ENCODE peak calls at places on chromosomes 3 and 15, in seven cellular contexts. One of them, this sample, is unnamed.

GRCh38 chr15:88341653-88342052 is 85.1 kb upstream of the NTRK3 start:
- DNase-seq in ACHN: no peak
- DNase-seq in activated gamma-delta T cell treated with Interleukin-2 at 50 U/mL for 16 hours: no peak
- DNase-seq in skeletal muscle cell: no peak
- DNase-seq in cardiac fibroblast: no peak
- DNase-seq in Calu3: no peak
- DNase-seq in T-helper 1 cell: no peak
- DNase-seq in this sample: no peak

GRCh38 chr3:195059006-195059350 is 212.0 kb downstream of the XXYLT1 start:
- DNase-seq in ACHN: no peak
- DNase-seq in activated gamma-delta T cell treated with Interleukin-2 at 50 U/mL for 16 hours: no peak
- DNase-seq in skeletal muscle cell: no peak
- DNase-seq in cardiac fibroblast: no peak
- DNase-seq in Calu3: no peak
- DNase-seq in T-helper 1 cell: no peak
- DNase-seq in this sample: no peak

GRCh38 chr3:120764206-120764605 is 21.7 kb downstream of the GTF2E1 start:
- DNase-seq in ACHN: no peak
- DNase-seq in activated gamma-delta T cell treated with Interleukin-2 at 50 U/mL for 16 hours: no peak
- DNase-seq in skeletal muscle cell: no peak
- DNase-seq in cardiac fibroblast: no peak
- DNase-seq in Calu3: no peak
- DNase-seq in T-helper 1 cell: no peak
- DNase-seq in this sample: no peak

GRCh38 chr15:85625856-85626255 is 168.9 kb downstream of the KLHL25 start:
- DNase-seq in ACHN: no peak
- DNase-seq in activated gamma-delta T cell treated with Interleukin-2 at 50 U/mL for 16 hours: peak
- DNase-seq in skeletal muscle cell: peak
- DNase-seq in cardiac fibroblast: peak
- DNase-seq in Calu3: no peak
- DNase-seq in T-helper 1 cell: peak
- DNase-seq in this sample: no peak

GRCh38 chr15:85748729-85749128 is 46.0 kb downstream of the KLHL25 start:
- DNase-seq in ACHN: no peak
- DNase-seq in activated gamma-delta T cell treated with Interleukin-2 at 50 U/mL for 16 hours: no peak
- DNase-seq in skeletal muscle cell: no peak
- DNase-seq in cardiac fibroblast: no peak
- DNase-seq in Calu3: no peak
- DNase-seq in T-helper 1 cell: no peak
- DNase-seq in this sample: no peak

GRCh38 chr15:77027697-77028450 is 32.9 kb downstream of the PSTPIP1 start:
- DNase-seq in ACHN: no peak
- DNase-seq in activated gamma-delta T cell treated with Interleukin-2 at 50 U/mL for 16 hours: no peak
- DNase-seq in skeletal muscle cell: no peak
- DNase-seq in cardiac fibroblast: no peak
- DNase-seq in Calu3: no peak
- DNase-seq in T-helper 1 cell: no peak
- DNase-seq in this sample: no peak

GRCh38 chr15:69793783-69794451 is 303.8 kb downstream of the TLE3 start:
- DNase-seq in ACHN: peak
- DNase-seq in activated gamma-delta T cell treated with Interleukin-2 at 50 U/mL for 16 hours: no peak
- DNase-seq in skeletal muscle cell: no peak
- DNase-seq in cardiac fibroblast: no peak
- DNase-seq in Calu3: no peak
- DNase-seq in T-helper 1 cell: no peak
- DNase-seq in this sample: no peak

GRCh38 chr3:70947584-70947983 is 635.1 kb upstream of the MDFIC2 start:
- DNase-seq in ACHN: no peak
- DNase-seq in activated gamma-delta T cell treated with Interleukin-2 at 50 U/mL for 16 hours: no peak
- DNase-seq in skeletal muscle cell: no peak
- DNase-seq in cardiac fibroblast: peak
- DNase-seq in Calu3: no peak
- DNase-seq in T-helper 1 cell: no peak
- DNase-seq in this sample: no peak

GRCh38 chr3:5540532-5540931 is 353.0 kb downstream of the EDEM1 start:
- DNase-seq in ACHN: no peak
- DNase-seq in activated gamma-delta T cell treated with Interleukin-2 at 50 U/mL for 16 hours: no peak
- DNase-seq in skeletal muscle cell: no peak
- DNase-seq in cardiac fibroblast: no peak
- DNase-seq in Calu3: no peak
- DNase-seq in T-helper 1 cell: no peak
- DNase-seq in this sample: no peak

GRCh38 chr15:48046813-48047483 is 73.8 kb upstream of the SLC24A5 start:
- DNase-seq in ACHN: no peak
- DNase-seq in activated gamma-delta T cell treated with Interleukin-2 at 50 U/mL for 16 hours: no peak
- DNase-seq in skeletal muscle cell: no peak
- DNase-seq in cardiac fibroblast: no peak
- DNase-seq in Calu3: no peak
- DNase-seq in T-helper 1 cell: no peak
- DNase-seq in this sample: no peak

GRCh38 chr3:100516843-100517242 is 24.4 kb downstream of the TMEM45A start:
- DNase-seq in ACHN: no peak
- DNase-seq in activated gamma-delta T cell treated with Interleukin-2 at 50 U/mL for 16 hours: no peak
- DNase-seq in skeletal muscle cell: no peak
- DNase-seq in cardiac fibroblast: peak
- DNase-seq in Calu3: no peak
- DNase-seq in T-helper 1 cell: no peak
- DNase-seq in this sample: no peak

GRCh38 chr3:87336761-87337160 is 60.4 kb upstream of the POU1F1 start:
- DNase-seq in ACHN: no peak
- DNase-seq in activated gamma-delta T cell treated with Interleukin-2 at 50 U/mL for 16 hours: no peak
- DNase-seq in skeletal muscle cell: no peak
- DNase-seq in cardiac fibroblast: no peak
- DNase-seq in Calu3: no peak
- DNase-seq in T-helper 1 cell: no peak
- DNase-seq in this sample: no peak

GRCh38 chr3:85304360-85304964 is 345.7 kb downstream of the CADM2 start:
- DNase-seq in ACHN: peak
- DNase-seq in activated gamma-delta T cell treated with Interleukin-2 at 50 U/mL for 16 hours: no peak
- DNase-seq in skeletal muscle cell: no peak
- DNase-seq in cardiac fibroblast: peak
- DNase-seq in Calu3: no peak
- DNase-seq in T-helper 1 cell: no peak
- DNase-seq in this sample: no peak

GRCh38 chr15:33934396-33934795 is 33.9 kb upstream of the CHRM5 start:
- DNase-seq in ACHN: no peak
- DNase-seq in activated gamma-delta T cell treated with Interleukin-2 at 50 U/mL for 16 hours: no peak
- DNase-seq in skeletal muscle cell: no peak
- DNase-seq in cardiac fibroblast: peak
- DNase-seq in Calu3: no peak
- DNase-seq in T-helper 1 cell: no peak
- DNase-seq in this sample: no peak

GRCh38 chr3:196757876-196758739 is 18.5 kb downstream of the PAK2 start:
- DNase-seq in ACHN: peak
- DNase-seq in activated gamma-delta T cell treated with Interleukin-2 at 50 U/mL for 16 hours: no peak
- DNase-seq in skeletal muscle cell: peak
- DNase-seq in cardiac fibroblast: peak
- DNase-seq in Calu3: no peak
- DNase-seq in T-helper 1 cell: no peak
- DNase-seq in this sample: no peak

GRCh38 chr3:39577541-39577940 is 110.1 kb downstream of the MOBP start:
- DNase-seq in ACHN: no peak
- DNase-seq in activated gamma-delta T cell treated with Interleukin-2 at 50 U/mL for 16 hours: no peak
- DNase-seq in skeletal muscle cell: no peak
- DNase-seq in cardiac fibroblast: no peak
- DNase-seq in Calu3: no peak
- DNase-seq in T-helper 1 cell: no peak
- DNase-seq in this sample: no peak

GRCh38 chr15:81357178-81357686 is 16.8 kb downstream of the TMC3 start:
- DNase-seq in ACHN: no peak
- DNase-seq in activated gamma-delta T cell treated with Interleukin-2 at 50 U/mL for 16 hours: no peak
- DNase-seq in skeletal muscle cell: no peak
- DNase-seq in cardiac fibroblast: no peak
- DNase-seq in Calu3: no peak
- DNase-seq in T-helper 1 cell: no peak
- DNase-seq in this sample: no peak

GRCh38 chr15:56464893-56465520 is at the start of gene MNS1:
- DNase-seq in ACHN: peak
- DNase-seq in activated gamma-delta T cell treated with Interleukin-2 at 50 U/mL for 16 hours: peak
- DNase-seq in skeletal muscle cell: peak
- DNase-seq in cardiac fibroblast: peak
- DNase-seq in Calu3: peak
- DNase-seq in T-helper 1 cell: peak
- DNase-seq in this sample: peak

GRCh38 chr3:9135526-9135925 is 113.9 kb downstream of the SRGAP3 start:
- DNase-seq in ACHN: no peak
- DNase-seq in activated gamma-delta T cell treated with Interleukin-2 at 50 U/mL for 16 hours: no peak
- DNase-seq in skeletal muscle cell: no peak
- DNase-seq in cardiac fibroblast: no peak
- DNase-seq in Calu3: no peak
- DNase-seq in T-helper 1 cell: no peak
- DNase-seq in this sample: no peak

GRCh38 chr15:100714034-100714748 is 111.8 kb downstream of the ASB7 start:
- DNase-seq in ACHN: no peak
- DNase-seq in activated gamma-delta T cell treated with Interleukin-2 at 50 U/mL for 16 hours: no peak
- DNase-seq in skeletal muscle cell: no peak
- DNase-seq in cardiac fibroblast: no peak
- DNase-seq in Calu3: no peak
- DNase-seq in T-helper 1 cell: no peak
- DNase-seq in this sample: no peak

GRCh38 chr3:12969487-12969886 is 103.7 kb downstream of the IQSEC1 start:
- DNase-seq in ACHN: no peak
- DNase-seq in activated gamma-delta T cell treated with Interleukin-2 at 50 U/mL for 16 hours: no peak
- DNase-seq in skeletal muscle cell: no peak
- DNase-seq in cardiac fibroblast: no peak
- DNase-seq in Calu3: no peak
- DNase-seq in T-helper 1 cell: no peak
- DNase-seq in this sample: no peak

GRCh38 chr3:16884084-16884747 is 539 bp upstream of the PLCL2 start:
- DNase-seq in ACHN: peak
- DNase-seq in activated gamma-delta T cell treated with Interleukin-2 at 50 U/mL for 16 hours: peak
- DNase-seq in skeletal muscle cell: no peak
- DNase-seq in cardiac fibroblast: peak
- DNase-seq in Calu3: peak
- DNase-seq in T-helper 1 cell: peak
- DNase-seq in this sample: peak

GRCh38 chr3:52233968-52234367 is 5.0 kb downstream of the TWF2 start:
- DNase-seq in ACHN: no peak
- DNase-seq in activated gamma-delta T cell treated with Interleukin-2 at 50 U/mL for 16 hours: no peak
- DNase-seq in skeletal muscle cell: no peak
- DNase-seq in cardiac fibroblast: no peak
- DNase-seq in Calu3: no peak
- DNase-seq in T-helper 1 cell: no peak
- DNase-seq in this sample: no peak

GRCh38 chr15:63067976-63068743 is 25.6 kb downstream of the TPM1 start:
- DNase-seq in ACHN: peak
- DNase-seq in activated gamma-delta T cell treated with Interleukin-2 at 50 U/mL for 16 hours: no peak
- DNase-seq in skeletal muscle cell: no peak
- DNase-seq in cardiac fibroblast: peak
- DNase-seq in Calu3: no peak
- DNase-seq in T-helper 1 cell: no peak
- DNase-seq in this sample: no peak

GRCh38 chr3:101722394-101723173 is 1.8 kb upstream of the CEP97 start:
- DNase-seq in ACHN: no peak
- DNase-seq in activated gamma-delta T cell treated with Interleukin-2 at 50 U/mL for 16 hours: no peak
- DNase-seq in skeletal muscle cell: no peak
- DNase-seq in cardiac fibroblast: no peak
- DNase-seq in Calu3: no peak
- DNase-seq in T-helper 1 cell: peak
- DNase-seq in this sample: peak